ENCODE peak calls at places on chromosomes 5 and 9, in six cellular contexts. One of them, this sample, is unnamed.

GRCh38 chr5:17223375-17224185 is 6.1 kb downstream of the BASP1 start:
- DNase-seq in keratinocyte: no peak
- DNase-seq in H1: no peak
- DNase-seq in HCT116: no peak
- DNase-seq in mesenchymal stem cell: no peak
- DNase-seq in IMR-90: no peak
- DNase-seq in this sample: no peak

GRCh38 chr5:83802686-83803085 is 82.0 kb upstream of the HAPLN1 start:
- DNase-seq in keratinocyte: no peak
- DNase-seq in H1: no peak
- DNase-seq in HCT116: no peak
- DNase-seq in mesenchymal stem cell: peak
- DNase-seq in IMR-90: peak
- DNase-seq in this sample: peak

GRCh38 chr9:122126340-122127333 is 32.9 kb downstream of the NDUFA8 start:
- DNase-seq in keratinocyte: no peak
- DNase-seq in H1: peak
- DNase-seq in HCT116: no peak
- DNase-seq in mesenchymal stem cell: peak
- DNase-seq in IMR-90: peak
- DNase-seq in this sample: no peak

GRCh38 chr5:150284311-150284710 is 5.3 kb downstream of the CAMK2A start:
- DNase-seq in keratinocyte: no peak
- DNase-seq in H1: no peak
- DNase-seq in HCT116: no peak
- DNase-seq in mesenchymal stem cell: no peak
- DNase-seq in IMR-90: no peak
- DNase-seq in this sample: no peak

GRCh38 chr5:170429014-170429413 is 39.8 kb upstream of the KCNMB1 start:
- DNase-seq in keratinocyte: no peak
- DNase-seq in H1: no peak
- DNase-seq in HCT116: no peak
- DNase-seq in mesenchymal stem cell: peak
- DNase-seq in IMR-90: no peak
- DNase-seq in this sample: no peak

GRCh38 chr5:11904270-11904906 is at the start of gene CTNND2:
- DNase-seq in keratinocyte: no peak
- DNase-seq in H1: peak
- DNase-seq in HCT116: no peak
- DNase-seq in mesenchymal stem cell: peak
- DNase-seq in IMR-90: no peak
- DNase-seq in this sample: peak

GRCh38 chr5:10307206-10308148 is at the start of gene CMBL:
- DNase-seq in keratinocyte: no peak
- DNase-seq in H1: peak
- DNase-seq in HCT116: peak
- DNase-seq in mesenchymal stem cell: peak
- DNase-seq in IMR-90: peak
- DNase-seq in this sample: peak

GRCh38 chr9:75858497-75859092 is 31.9 kb upstream of the PCSK5 start:
- DNase-seq in keratinocyte: no peak
- DNase-seq in H1: no peak
- DNase-seq in HCT116: no peak
- DNase-seq in mesenchymal stem cell: no peak
- DNase-seq in IMR-90: no peak
- DNase-seq in this sample: no peak

GRCh38 chr5:14242447-14242846 is 99.3 kb downstream of the TRIO start:
- DNase-seq in keratinocyte: no peak
- DNase-seq in H1: no peak
- DNase-seq in HCT116: no peak
- DNase-seq in mesenchymal stem cell: no peak
- DNase-seq in IMR-90: no peak
- DNase-seq in this sample: no peak

GRCh38 chr5:107875834-107876233 is 205.1 kb upstream of the EFNA5 start:
- DNase-seq in keratinocyte: no peak
- DNase-seq in H1: no peak
- DNase-seq in HCT116: peak
- DNase-seq in mesenchymal stem cell: peak
- DNase-seq in IMR-90: peak
- DNase-seq in this sample: no peak

GRCh38 chr9:124098141-124098905 is 86.8 kb downstream of the LHX2 start:
- DNase-seq in keratinocyte: no peak
- DNase-seq in H1: no peak
- DNase-seq in HCT116: no peak
- DNase-seq in mesenchymal stem cell: no peak
- DNase-seq in IMR-90: no peak
- DNase-seq in this sample: no peak

GRCh38 chr5:138366556-138367382 is 14.3 kb downstream of the KDM3B start:
- DNase-seq in keratinocyte: no peak
- DNase-seq in H1: no peak
- DNase-seq in HCT116: no peak
- DNase-seq in mesenchymal stem cell: peak
- DNase-seq in IMR-90: no peak
- DNase-seq in this sample: no peak

GRCh38 chr9:135036861-135037465 is 50.5 kb upstream of the OLFM1 start:
- DNase-seq in keratinocyte: no peak
- DNase-seq in H1: peak
- DNase-seq in HCT116: no peak
- DNase-seq in mesenchymal stem cell: no peak
- DNase-seq in IMR-90: no peak
- DNase-seq in this sample: no peak

GRCh38 chr5:16500024-16500423 is 34.4 kb upstream of the ZNF622 start:
- DNase-seq in keratinocyte: no peak
- DNase-seq in H1: no peak
- DNase-seq in HCT116: no peak
- DNase-seq in mesenchymal stem cell: no peak
- DNase-seq in IMR-90: no peak
- DNase-seq in this sample: no peak

GRCh38 chr9:16559418-16560188 is 310.9 kb downstream of the BNC2 start:
- DNase-seq in keratinocyte: no peak
- DNase-seq in H1: no peak
- DNase-seq in HCT116: no peak
- DNase-seq in mesenchymal stem cell: no peak
- DNase-seq in IMR-90: no peak
- DNase-seq in this sample: no peak

GRCh38 chr9:127968046-127968445 is 12.7 kb downstream of the EEIG1 start:
- DNase-seq in keratinocyte: no peak
- DNase-seq in H1: no peak
- DNase-seq in HCT116: peak
- DNase-seq in mesenchymal stem cell: peak
- DNase-seq in IMR-90: peak
- DNase-seq in this sample: peak

GRCh38 chr5:32044904-32045303 is 129.2 kb downstream of the GOLPH3 start:
- DNase-seq in keratinocyte: no peak
- DNase-seq in H1: no peak
- DNase-seq in HCT116: no peak
- DNase-seq in mesenchymal stem cell: peak
- DNase-seq in IMR-90: peak
- DNase-seq in this sample: peak

GRCh38 chr5:180213657-180214207 is 4.7 kb upstream of the RASGEF1C start:
- DNase-seq in keratinocyte: no peak
- DNase-seq in H1: no peak
- DNase-seq in HCT116: no peak
- DNase-seq in mesenchymal stem cell: no peak
- DNase-seq in IMR-90: no peak
- DNase-seq in this sample: no peak

GRCh38 chr9:89743216-89743575 is 138.4 kb downstream of the GADD45G start:
- DNase-seq in keratinocyte: no peak
- DNase-seq in H1: no peak
- DNase-seq in HCT116: no peak
- DNase-seq in mesenchymal stem cell: no peak
- DNase-seq in IMR-90: no peak
- DNase-seq in this sample: no peak

GRCh38 chr9:137475666-137476065 is 16.5 kb upstream of the NSMF start:
- DNase-seq in keratinocyte: no peak
- DNase-seq in H1: no peak
- DNase-seq in HCT116: no peak
- DNase-seq in mesenchymal stem cell: no peak
- DNase-seq in IMR-90: no peak
- DNase-seq in this sample: no peak

GRCh38 chr9:95793924-95794828 is 81.3 kb upstream of the ERCC6L2 start:
- DNase-seq in keratinocyte: no peak
- DNase-seq in H1: no peak
- DNase-seq in HCT116: no peak
- DNase-seq in mesenchymal stem cell: peak
- DNase-seq in IMR-90: peak
- DNase-seq in this sample: peak

GRCh38 chr9:127987103-127987614 is 6.4 kb upstream of the EEIG1 start:
- DNase-seq in keratinocyte: no peak
- DNase-seq in H1: no peak
- DNase-seq in HCT116: no peak
- DNase-seq in mesenchymal stem cell: no peak
- DNase-seq in IMR-90: no peak
- DNase-seq in this sample: peak

GRCh38 chr5:147017621-147018020 is 139.1 kb upstream of the PPP2R2B start:
- DNase-seq in keratinocyte: no peak
- DNase-seq in H1: no peak
- DNase-seq in HCT116: no peak
- DNase-seq in mesenchymal stem cell: peak
- DNase-seq in IMR-90: no peak
- DNase-seq in this sample: no peak

GRCh38 chr5:90297045-90297764 is 112.4 kb downstream of the CETN3 start:
- DNase-seq in keratinocyte: no peak
- DNase-seq in H1: no peak
- DNase-seq in HCT116: no peak
- DNase-seq in mesenchymal stem cell: no peak
- DNase-seq in IMR-90: no peak
- DNase-seq in this sample: no peak

GRCh38 chr5:26807231-26808199 is 230.9 kb downstream of the CDH9 start:
- DNase-seq in keratinocyte: no peak
- DNase-seq in H1: no peak
- DNase-seq in HCT116: no peak
- DNase-seq in mesenchymal stem cell: no peak
- DNase-seq in IMR-90: no peak
- DNase-seq in this sample: no peak

GRCh38 chr9:131399972-131400371 is 6.1 kb downstream of the PRRC2B start:
- DNase-seq in keratinocyte: no peak
- DNase-seq in H1: no peak
- DNase-seq in HCT116: no peak
- DNase-seq in mesenchymal stem cell: no peak
- DNase-seq in IMR-90: no peak
- DNase-seq in this sample: no peak
- H3K9ac ChIP-seq in keratinocyte: no peak
- H3K9ac ChIP-seq in H1: no peak
- H3K9ac ChIP-seq in HCT116: no peak
- H3K9ac ChIP-seq in mesenchymal stem cell: no peak
- H3K9ac ChIP-seq in IMR-90: no peak
- H3K9ac ChIP-seq in this sample: no peak

GRCh38 chr5:172187118-172188032 is 649 bp downstream of the STK10 start:
- DNase-seq in keratinocyte: peak
- DNase-seq in H1: peak
- DNase-seq in HCT116: peak
- DNase-seq in mesenchymal stem cell: peak
- DNase-seq in IMR-90: peak
- DNase-seq in this sample: peak

GRCh38 chr5:172182291-172182690 is 5.7 kb downstream of the STK10 start:
- DNase-seq in keratinocyte: no peak
- DNase-seq in H1: no peak
- DNase-seq in HCT116: no peak
- DNase-seq in mesenchymal stem cell: no peak
- DNase-seq in IMR-90: no peak
- DNase-seq in this sample: no peak

GRCh38 chr5:172183881-172184280 is 4.1 kb downstream of the STK10 start:
- DNase-seq in keratinocyte: no peak
- DNase-seq in H1: no peak
- DNase-seq in HCT116: no peak
- DNase-seq in mesenchymal stem cell: no peak
- DNase-seq in IMR-90: no peak
- DNase-seq in this sample: no peak

GRCh38 chr5:172186114-172186695 is 1.8 kb downstream of the STK10 start:
- DNase-seq in keratinocyte: no peak
- DNase-seq in H1: no peak
- DNase-seq in HCT116: no peak
- DNase-seq in mesenchymal stem cell: no peak
- DNase-seq in IMR-90: no peak
- DNase-seq in this sample: no peak

DNA sequence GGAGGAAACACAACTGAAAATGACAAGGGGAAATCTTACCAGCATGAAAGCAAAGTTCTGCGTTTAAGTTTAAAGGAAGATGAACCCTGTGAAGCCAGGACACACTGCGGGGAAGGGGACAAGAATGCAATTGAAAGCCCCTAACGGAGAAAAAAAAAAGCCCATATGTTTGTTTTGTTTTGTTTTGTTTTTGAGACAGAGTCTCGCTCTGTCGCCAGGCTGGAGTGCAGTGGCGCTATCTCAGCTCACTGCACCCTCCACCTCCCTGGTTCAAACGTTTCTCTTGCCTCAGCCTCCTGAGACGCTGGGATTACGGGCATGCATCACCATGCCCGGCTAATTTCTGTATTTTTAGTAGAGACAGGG is 2.9 kb downstream of the STK10 start:
- DNase-seq in keratinocyte: no peak
- DNase-seq in H1: no peak
- DNase-seq in HCT116: no peak
- DNase-seq in mesenchymal stem cell: no peak
- DNase-seq in IMR-90: no peak
- DNase-seq in this sample: no peak
- H3K4me3 ChIP-seq in keratinocyte: no peak
- H3K4me3 ChIP-seq in H1: no peak
- H3K4me3 ChIP-seq in HCT116: no peak
- H3K4me3 ChIP-seq in mesenchymal stem cell: no peak
- H3K4me3 ChIP-seq in IMR-90: no peak
- H3K4me3 ChIP-seq in this sample: no peak

GRCh38 chr5:143433680-143434079 is 30.2 kb upstream of the NR3C1 start:
- DNase-seq in keratinocyte: no peak
- DNase-seq in H1: no peak
- DNase-seq in HCT116: no peak
- DNase-seq in mesenchymal stem cell: no peak
- DNase-seq in IMR-90: no peak
- DNase-seq in this sample: no peak

GRCh38 chr5:143434261-143435206 is 31.0 kb upstream of the NR3C1 start:
- DNase-seq in keratinocyte: no peak
- DNase-seq in H1: no peak
- DNase-seq in HCT116: no peak
- DNase-seq in mesenchymal stem cell: no peak
- DNase-seq in IMR-90: no peak
- DNase-seq in this sample: no peak

GRCh38 chr5:143431789-143432188 is 28.3 kb upstream of the NR3C1 start:
- DNase-seq in keratinocyte: no peak
- DNase-seq in H1: no peak
- DNase-seq in HCT116: no peak
- DNase-seq in mesenchymal stem cell: no peak
- DNase-seq in IMR-90: no peak
- DNase-seq in this sample: no peak

GRCh38 chr5:143435207-143435657 is 31.7 kb upstream of the NR3C1 start:
- DNase-seq in keratinocyte: no peak
- DNase-seq in H1: no peak
- DNase-seq in HCT116: no peak
- DNase-seq in mesenchymal stem cell: peak
- DNase-seq in IMR-90: peak
- DNase-seq in this sample: no peak

GRCh38 chr5:143432658-143433239 is 29.3 kb upstream of the NR3C1 start:
- DNase-seq in keratinocyte: no peak
- DNase-seq in H1: no peak
- DNase-seq in HCT116: no peak
- DNase-seq in mesenchymal stem cell: no peak
- DNase-seq in IMR-90: no peak
- DNase-seq in this sample: no peak
- H3K9ac ChIP-seq in keratinocyte: no peak
- H3K9ac ChIP-seq in H1: no peak
- H3K9ac ChIP-seq in HCT116: no peak
- H3K9ac ChIP-seq in mesenchymal stem cell: no peak
- H3K9ac ChIP-seq in IMR-90: no peak
- H3K9ac ChIP-seq in this sample: no peak

GRCh38 chr5:95439801-95440493 is 48.8 kb downstream of the FAM81B start:
- DNase-seq in keratinocyte: no peak
- DNase-seq in H1: no peak
- DNase-seq in HCT116: no peak
- DNase-seq in mesenchymal stem cell: no peak
- DNase-seq in IMR-90: no peak
- DNase-seq in this sample: no peak
- H3K4me3 ChIP-seq in keratinocyte: no peak
- H3K4me3 ChIP-seq in H1: no peak
- H3K4me3 ChIP-seq in HCT116: no peak
- H3K4me3 ChIP-seq in mesenchymal stem cell: no peak
- H3K4me3 ChIP-seq in IMR-90: no peak
- H3K4me3 ChIP-seq in this sample: no peak